ENCODE peak calls at places on chromosome 16, in ten cellular contexts. F is brain microvascular endothelial cell; G is stimulated activated CD8-positive, alpha-beta memory T cell treated with anti-CD3 and anti-CD28 coated beads, Interleukin-7, amount 100 ng/mL, for 24 hours; I is activated CD4-positive, alpha-beta T cell treated with anti-CD3 and anti-CD28 coated beads for 48 hours; U is cardiac muscle cell; P is iPS-NIHi11; N is caudate nucleus; H is ACHN; B is WTC11; O is cerebellar nuclear complex. C is an unnamed sample.

GRCh38 chr16:9797306-9797705 is 384.9 kb downstream of the GRIN2A start:
- DNase-seq in F (peak; percentile 68), G (no peak), I (no peak), U (no peak), P (no peak), N (no peak), H (peak; percentile 16), B (no peak), O (no peak), C (peak; percentile 78)

GRCh38 chr16:82881517-82881916 is 254.7 kb downstream of the CDH13 start:
- DNase-seq in F (no peak), G (no peak), I (no peak), U (no peak), P (peak; percentile 18), N (no peak), H (no peak), B (no peak), O (no peak), C (no peak)

GRCh38 chr16:86244188-86244587 is 266.1 kb upstream of the FOXF1 start:
- DNase-seq in F (no peak), G (no peak), I (no peak), U (no peak), P (no peak), N (no peak), H (no peak), B (no peak), O (no peak), C (no peak)

GRCh38 chr16:88120812-88121211 is 169.6 kb downstream of the BANP start:
- DNase-seq in F (no peak), G (no peak), I (no peak), U (no peak), P (no peak), N (no peak), H (no peak), B (no peak), O (no peak), C (no peak)

GRCh38 chr16:88569985-88570690 is at the start of gene ZC3H18:
- DNase-seq in F (peak; percentile 86), G (peak; percentile 96), I (peak; percentile 98), U (peak; percentile 98), P (peak; percentile 99), N (peak; percentile 84), H (peak; percentile 98), B (peak; percentile 93), O (no peak), C (peak; percentile 97)

GRCh38 chr16:81261049-81261648 is 22.7 kb downstream of the BCO1 start:
- DNase-seq in F (no peak), G (no peak), I (peak; percentile 50), U (peak; percentile 25), P (peak; percentile 57), N (no peak), H (peak; percentile 37), B (peak; percentile 26), O (no peak), C (peak; percentile 30)

GRCh38 chr16:50246299-50247122 is 19.8 kb upstream of the ADCY7 start:
- DNase-seq in F (no peak), G (no peak), I (no peak), U (no peak), P (peak; percentile 53), N (no peak), H (no peak), B (peak; percentile 51), O (no peak), C (no peak)

GRCh38 chr16:4936181-4936990 is 562 bp downstream of the PPL start:
- DNase-seq in F (no peak), G (no peak), I (peak; percentile 17), U (no peak), P (peak; percentile 74), N (no peak), H (peak; percentile 64), B (peak; percentile 67), O (no peak), C (no peak)

GRCh38 chr16:88527186-88527936 is 42.8 kb upstream of the ZC3H18 start:
- DNase-seq in F (peak; percentile 29), G (no peak), I (peak; percentile 69), U (peak; percentile 71), P (peak; percentile 87), N (no peak), H (peak; percentile 74), B (peak; percentile 86), O (no peak), C (peak; percentile 45)

GRCh38 chr16:73189132-73189531 is 141.2 kb upstream of the ZFHX3 start:
- DNase-seq in F (no peak), G (no peak), I (no peak), U (no peak), P (no peak), N (no peak), H (no peak), B (no peak), O (no peak), C (no peak)